ENCODE peak calls at places on chromosomes 7 and 10, in seven cellular contexts. P is lower leg skin, Q is sigmoid colon, G is spleen, T is heart left ventricle, W is H54, U is HCT116. L is an unnamed sample.

GRCh38 chr7:47819054-47819920 is 129.0 kb downstream of the PKD1L1 start:
- DNase-seq in P (peak; percentile 93), Q (peak; percentile 82), G (no peak), T (peak; percentile 68), W (peak; percentile 70), U (peak; percentile 34), L (peak; percentile 70)

GRCh38 chr10:5563237-5563961 is 38.6 kb downstream of the CALML3 start:
- DNase-seq in P (peak; percentile 82), Q (peak; percentile 74), G (peak; percentile 56), T (no peak), W (no peak), U (no peak), L (peak; percentile 10)

GRCh38 chr10:112765717-112766235 is 184.3 kb upstream of the TCF7L2 start:
- DNase-seq in P (no peak), Q (no peak), G (no peak), T (no peak), W (no peak), U (no peak), L (no peak)

GRCh38 chr10:86522385-86522855 is 828 bp upstream of the WAPL start:
- DNase-seq in P (no peak), Q (no peak), G (no peak), T (no peak), W (no peak), U (no peak), L (no peak)

GRCh38 chr10:123496336-123496735 is 169.8 kb upstream of the GPR26 start:
- DNase-seq in P (no peak), Q (no peak), G (no peak), T (no peak), W (no peak), U (no peak), L (no peak)

GRCh38 chr7:151501676-151502075 is 18.0 kb downstream of the RHEB start:
- DNase-seq in P (no peak), Q (no peak), G (no peak), T (no peak), W (no peak), U (no peak), L (no peak)

GRCh38 chr10:94613-95012 is 40.6 kb upstream of the ZMYND11 start:
- DNase-seq in P (no peak), Q (no peak), G (no peak), T (no peak), W (no peak), U (no peak), L (no peak)

GRCh38 chr7:2523941-2524807 is 4.6 kb downstream of the LFNG start:
- DNase-seq in P (peak; percentile 96), Q (no peak), G (peak; percentile 86), T (peak; percentile 87), W (peak; percentile 89), U (peak; percentile 84), L (peak; percentile 99)

GRCh38 chr10:91885362-91886079 is 23.8 kb downstream of the FGFBP3 start:
- DNase-seq in P (no peak), Q (no peak), G (no peak), T (no peak), W (no peak), U (no peak), L (no peak)

GRCh38 chr7:80699030-80699638 is 60.7 kb downstream of the CD36 start:
- DNase-seq in P (no peak), Q (no peak), G (no peak), T (no peak), W (no peak), U (peak; percentile 58), L (no peak)

GRCh38 chr10:128173383-128173782 is 47.2 kb upstream of the MKI67 start:
- DNase-seq in P (no peak), Q (no peak), G (no peak), T (no peak), W (no peak), U (no peak), L (no peak)

DNA sequence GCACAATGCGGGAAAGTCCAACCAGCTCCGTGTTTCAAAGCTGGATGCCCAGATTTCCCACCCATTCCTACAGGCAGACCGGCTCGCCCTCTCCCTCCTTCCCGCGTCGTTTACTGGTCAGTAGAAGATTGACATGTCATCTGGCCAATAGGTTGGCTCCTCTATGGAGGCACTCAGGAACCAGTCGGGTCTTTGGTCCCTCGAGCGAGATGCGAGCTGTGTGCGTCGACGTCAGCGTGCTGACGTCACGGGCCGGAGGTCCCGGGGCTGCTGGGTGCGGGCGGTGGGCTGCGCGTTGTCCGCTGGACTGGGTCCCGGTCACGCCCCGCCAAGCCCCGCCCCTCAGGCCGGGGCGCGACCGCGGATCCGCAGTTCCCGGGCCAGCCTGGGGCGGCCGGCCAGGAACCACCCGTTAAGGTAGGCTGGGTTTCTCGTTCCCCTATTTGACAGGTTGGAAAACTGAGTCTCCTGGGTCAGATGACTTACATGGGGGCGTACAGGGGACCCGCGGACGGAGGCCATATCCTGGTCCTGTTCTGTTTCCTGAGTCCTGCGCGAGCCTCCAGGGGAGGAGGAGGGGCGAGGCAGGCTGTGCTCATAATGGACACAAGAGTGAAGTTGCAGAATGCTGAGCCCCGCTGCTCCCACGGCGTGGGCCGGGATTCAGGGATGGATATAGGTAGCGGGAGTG is at the start of gene STARD3NL:
- DNase-seq in P (peak; percentile 98), Q (peak; percentile 99), G (peak; percentile 97), T (peak; percentile 99), W (peak; percentile 98), U (peak; percentile 100), L (peak; percentile 100)
- TF ChIP-seq POLR2A in P (peak; percentile 16), Q (peak; percentile 36), G (no peak), T (no peak), W (peak; percentile 75), U (peak; percentile 62), L (peak; percentile 65)

GRCh38 chr10:79065091-79065551 is 3.6 kb upstream of the ZMIZ1 start:
- DNase-seq in P (peak; percentile 77), Q (peak; percentile 63), G (peak; percentile 68), T (no peak), W (no peak), U (no peak), L (no peak)
- TF ChIP-seq POLR2A in P (no peak), Q (no peak), G (no peak), T (no peak), W (no peak), U (no peak), L (no peak)

GRCh38 chr7:157516311-157516710 is 179.5 kb downstream of the DNAJB6 start:
- DNase-seq in P (peak; percentile 63), Q (peak; percentile 46), G (peak; percentile 59), T (no peak), W (no peak), U (no peak), L (no peak)
- TF ChIP-seq POLR2A in P (no peak), Q (no peak), G (no peak), T (no peak), W (no peak), U (no peak), L (no peak)

GRCh38 chr7:24705481-24705954 is 51.7 kb downstream of the GSDME start:
- DNase-seq in P (no peak), Q (no peak), G (peak; percentile 61), T (no peak), W (no peak), U (no peak), L (no peak)
- TF ChIP-seq POLR2A in P (no peak), Q (no peak), G (no peak), T (no peak), W (no peak), U (no peak), L (no peak)

DNA sequence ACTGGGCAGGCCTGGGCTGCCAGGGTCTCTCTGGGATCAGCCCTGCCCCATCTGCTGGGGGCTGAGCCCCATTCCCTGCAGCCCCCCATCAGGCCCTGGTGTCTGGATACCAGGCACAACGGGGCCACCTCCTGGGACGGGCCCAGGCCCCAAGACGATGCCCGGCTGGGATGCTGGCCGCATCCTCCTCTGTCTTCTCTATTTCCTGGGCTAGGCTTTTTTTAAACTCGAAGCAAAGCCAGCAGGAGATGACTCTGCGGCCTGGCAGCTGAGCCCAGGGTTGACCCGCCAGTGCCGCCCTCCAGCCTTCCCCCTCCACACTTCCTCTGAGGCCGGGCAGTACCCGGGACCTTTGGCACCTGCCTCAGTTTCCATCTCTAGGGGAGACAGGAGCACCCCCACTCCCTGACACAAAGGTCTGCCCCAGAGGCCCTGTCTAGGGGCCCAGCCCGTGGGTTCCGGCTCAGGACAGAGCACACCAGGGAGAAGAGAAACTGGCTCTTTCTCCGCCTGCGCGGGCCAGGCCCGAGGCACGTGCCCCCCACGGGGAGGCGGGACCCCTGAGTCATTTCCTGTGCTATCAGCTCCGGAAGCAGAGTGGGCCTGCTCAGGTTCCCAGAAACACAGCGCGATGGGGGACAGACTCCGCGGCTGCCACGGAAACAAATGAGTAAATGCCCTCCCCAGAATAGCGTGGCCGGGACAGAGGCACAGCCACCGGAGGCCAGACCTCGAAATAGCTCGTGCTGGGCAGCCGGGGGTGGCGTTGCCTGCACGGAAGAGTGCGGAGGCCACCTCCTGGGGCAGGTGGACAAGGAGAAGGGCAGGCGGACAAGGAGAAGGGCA is 84.6 kb upstream of the PDGFA start:
- DNase-seq in P (peak; percentile 96), Q (peak; percentile 84), G (peak; percentile 97), T (peak; percentile 84), W (peak; percentile 100), U (no peak), L (peak; percentile 49)
- TF ChIP-seq POLR2A in P (peak; percentile 24), Q (peak; percentile 38), G (peak; percentile 44), T (no peak), W (peak; percentile 59), U (no peak), L (peak; percentile 38)

GRCh38 chr10:133297504-133297903 is 11.2 kb downstream of the TUBGCP2 start:
- DNase-seq in P (no peak), Q (no peak), G (no peak), T (no peak), W (no peak), U (no peak), L (no peak)

GRCh38 chr10:133292919-133293809 is 15.5 kb downstream of the TUBGCP2 start:
- DNase-seq in P (no peak), Q (no peak), G (peak; percentile 77), T (no peak), W (peak; percentile 95), U (no peak), L (no peak)

GRCh38 chr10:133293810-133294119 is 14.9 kb downstream of the TUBGCP2 start:
- DNase-seq in P (no peak), Q (no peak), G (no peak), T (no peak), W (no peak), U (no peak), L (no peak)

GRCh38 chr10:133294189-133294588 is 14.5 kb downstream of the TUBGCP2 start:
- DNase-seq in P (no peak), Q (no peak), G (peak; percentile 76), T (no peak), W (no peak), U (no peak), L (no peak)

GRCh38 chr10:133295426-133296320 is 13.0 kb downstream of the TUBGCP2 start:
- DNase-seq in P (no peak), Q (no peak), G (peak; percentile 71), T (no peak), W (no peak), U (no peak), L (no peak)
- TF ChIP-seq POLR2A in P (no peak), Q (no peak), G (no peak), T (no peak), W (no peak), U (no peak), L (no peak)

L was measured in body of pancreas.